ENCODE peak calls at places on chromosomes 13 and 19, in ten cellular contexts. D is GM23338, M is BE2C, R is omental fat pad, A is GM13977, V is heart left ventricle, K is progenitor cell of endocrine pancreas, J is GM12865, L is left ventricle myocardium inferior, G is PC-9. W is an unnamed sample.

GRCh38 chr19:14450876-14451275 is 17.8 kb downstream of the PKN1 start:
- DNase-seq in D (no peak), M (no peak), R (no peak), A (no peak), V (no peak), K (no peak), J (no peak), L (no peak), G (no peak), W (no peak)

GRCh38 chr13:111943229-111943795 is 123.6 kb upstream of the SOX1 start:
- DNase-seq in D (no peak), M (no peak), R (no peak), A (no peak), V (no peak), K (no peak), J (no peak), L (no peak), G (no peak), W (no peak)

GRCh38 chr13:38970380-38971051 is 20.1 kb downstream of the STOML3 start:
- DNase-seq in D (peak), M (no peak), R (no peak), A (no peak), V (no peak), K (no peak), J (no peak), L (no peak), G (no peak), W (no peak)

GRCh38 chr13:29688193-29688592 is 92.7 kb upstream of the SLC7A1 start:
- DNase-seq in D (no peak), M (no peak), R (no peak), A (no peak), V (no peak), K (no peak), J (no peak), L (no peak), G (no peak), W (no peak)

GRCh38 chr19:2042485-2043268 is 8.4 kb downstream of the MKNK2 start:
- DNase-seq in D (peak), M (no peak), R (no peak), A (no peak), V (no peak), K (no peak), J (peak), L (no peak), G (no peak), W (no peak)

GRCh38 chr13:68535329-68535728 is 1305.2 kb upstream of the PCDH9 start:
- DNase-seq in D (no peak), M (no peak), R (no peak), A (no peak), V (no peak), K (no peak), J (no peak), L (no peak), G (no peak), W (no peak)

GRCh38 chr19:10694706-10695105 is 6.5 kb upstream of the QTRT1 start:
- DNase-seq in D (no peak), M (no peak), R (no peak), A (no peak), V (no peak), K (no peak), J (no peak), L (no peak), G (no peak), W (no peak)

GRCh38 chr19:11010041-11010440 is 49.2 kb downstream of the SMARCA4 start:
- DNase-seq in D (no peak), M (no peak), R (no peak), A (no peak), V (no peak), K (no peak), J (no peak), L (no peak), G (no peak), W (no peak)

GRCh38 chr13:76976488-76976887 is 15.4 kb upstream of the CLN5 start:
- DNase-seq in D (no peak), M (no peak), R (no peak), A (no peak), V (no peak), K (no peak), J (no peak), L (no peak), G (peak), W (no peak)

GRCh38 chr19:45187421-45188100 is 9.0 kb downstream of the BLOC1S3 start:
- DNase-seq in D (peak), M (no peak), R (no peak), A (peak), V (no peak), K (no peak), J (peak), L (no peak), G (peak), W (no peak)

GRCh38 chr13:108475181-108475580 is 154.2 kb upstream of the MYO16 start:
- DNase-seq in D (no peak), M (no peak), R (no peak), A (no peak), V (no peak), K (no peak), J (no peak), L (no peak), G (no peak), W (no peak)

DNA sequence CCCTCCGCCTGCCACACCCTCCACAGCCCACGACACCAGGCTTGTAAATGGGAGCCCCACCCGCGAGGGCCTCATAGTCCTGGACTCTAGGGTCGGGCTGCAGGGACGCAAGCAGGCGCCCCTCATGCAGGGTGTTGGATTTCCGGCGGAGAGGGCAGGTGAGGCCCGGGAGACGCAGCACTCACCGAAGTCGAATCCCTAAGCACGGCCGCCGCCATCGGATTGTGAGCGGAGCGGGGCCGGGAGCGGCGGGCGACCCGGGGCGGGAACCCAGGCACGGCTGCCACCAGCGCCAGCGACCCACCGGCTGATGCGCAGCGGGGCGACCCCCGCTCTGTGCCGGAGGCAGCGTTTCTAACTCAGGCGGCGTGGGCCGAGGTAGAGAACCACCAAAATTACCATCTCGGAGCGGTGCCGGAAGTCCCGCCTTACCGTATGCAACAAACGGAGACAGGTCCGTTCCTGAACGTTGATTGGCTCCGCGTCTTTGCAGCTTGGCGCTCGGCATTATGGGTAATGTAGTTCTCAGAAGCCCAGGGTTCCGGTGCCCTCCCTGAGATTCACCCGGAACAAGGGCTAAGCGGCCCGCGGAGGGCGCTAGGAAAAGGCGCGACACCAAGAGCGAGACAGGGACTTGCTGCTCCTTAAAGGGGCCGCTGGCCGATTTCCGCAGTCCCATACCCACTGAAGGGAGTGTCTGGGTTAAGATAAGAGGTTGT is at the start of gene ZNF416:
- DNase-seq in D (peak), M (peak), R (peak), A (peak), V (peak), K (peak), J (peak), L (peak), G (peak), W (peak)
- TF ChIP-seq CTCF in D (no peak), M (peak), R (no peak), A (peak), V (peak), K (peak), J (peak), L (peak), G (no peak), W (no peak)

DNA sequence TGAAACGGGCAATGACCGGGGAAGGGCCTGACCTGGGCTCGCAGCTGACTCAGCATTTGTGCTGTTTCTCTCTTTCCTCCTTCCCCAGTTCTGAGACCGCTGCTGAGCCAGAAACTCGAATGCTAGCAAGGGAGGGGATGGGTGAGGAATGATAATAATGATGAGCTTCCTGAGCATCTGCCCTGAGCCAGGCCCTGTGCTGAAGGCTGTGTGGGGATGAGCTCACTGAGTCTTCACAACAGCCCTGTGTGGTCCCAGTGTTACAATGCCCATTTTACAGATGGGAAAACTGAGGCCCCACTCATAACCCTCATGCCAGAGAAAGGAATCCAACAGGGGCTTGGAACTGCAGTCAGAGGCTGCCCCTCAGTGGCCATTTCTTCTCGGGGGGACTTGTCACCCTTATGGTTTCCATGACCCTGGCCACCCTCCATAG is 8.1 kb downstream of the SULT2B1 start:
- DNase-seq in D (peak), M (no peak), R (no peak), A (no peak), V (no peak), K (no peak), J (peak), L (no peak), G (no peak), W (no peak)
- TF ChIP-seq CTCF in D (peak), M (peak), R (no peak), A (no peak), V (no peak), K (no peak), J (no peak), L (no peak), G (no peak), W (no peak)

GRCh38 chr19:19547674-19548345 is 9.7 kb downstream of the CILP2 start:
- DNase-seq in D (no peak), M (no peak), R (no peak), A (no peak), V (no peak), K (no peak), J (no peak), L (peak), G (no peak), W (no peak)
- TF ChIP-seq CTCF in D (no peak), M (no peak), R (no peak), A (no peak), V (no peak), K (no peak), J (no peak), L (no peak), G (no peak), W (no peak)

GRCh38 chr13:30805132-30805537 is 69.8 kb downstream of the ALOX5AP start:
- DNase-seq in D (no peak), M (no peak), R (no peak), A (no peak), V (no peak), K (no peak), J (no peak), L (no peak), G (no peak), W (no peak)

GRCh38 chr13:30803791-30804190 is 68.4 kb downstream of the ALOX5AP start:
- DNase-seq in D (no peak), M (no peak), R (no peak), A (no peak), V (no peak), K (no peak), J (no peak), L (no peak), G (no peak), W (no peak)

GRCh38 chr13:30805603-30806011 is 70.3 kb downstream of the ALOX5AP start:
- DNase-seq in D (peak), M (peak), R (no peak), A (no peak), V (no peak), K (no peak), J (no peak), L (no peak), G (no peak), W (no peak)

GRCh38 chr13:30802953-30803478 is 67.7 kb downstream of the ALOX5AP start:
- DNase-seq in D (peak), M (peak), R (peak), A (peak), V (peak), K (peak), J (peak), L (peak), G (peak), W (peak)

GRCh38 chr13:30804474-30804873 is 69.1 kb downstream of the ALOX5AP start:
- DNase-seq in D (peak), M (peak), R (no peak), A (no peak), V (no peak), K (no peak), J (no peak), L (no peak), G (no peak), W (peak)
- TF ChIP-seq CTCF in D (no peak), M (peak), R (no peak), A (no peak), V (no peak), K (no peak), J (no peak), L (peak), G (peak), W (peak)

GRCh38 chr13:103328899-103329298 is 262.7 kb upstream of the SLC10A2 start:
- DNase-seq in D (no peak), M (no peak), R (no peak), A (no peak), V (no peak), K (no peak), J (no peak), L (no peak), G (no peak), W (no peak)
- TF ChIP-seq CTCF in D (no peak), M (no peak), R (no peak), A (no peak), V (no peak), K (no peak), J (no peak), L (no peak), G (no peak), W (no peak)

GRCh38 chr19:29596885-29597525 is 9.1 kb upstream of the POP4 start:
- DNase-seq in D (peak), M (no peak), R (no peak), A (no peak), V (no peak), K (no peak), J (no peak), L (no peak), G (no peak), W (peak)
- TF ChIP-seq CTCF in D (peak), M (peak), R (no peak), A (peak), V (no peak), K (peak), J (peak), L (peak), G (peak), W (no peak)

GRCh38 chr19:39935262-39935661 is 828 bp upstream of the FCGBP start:
- DNase-seq in D (no peak), M (no peak), R (no peak), A (no peak), V (no peak), K (no peak), J (no peak), L (no peak), G (no peak), W (no peak)
- TF ChIP-seq CTCF in D (no peak), M (no peak), R (no peak), A (no peak), V (no peak), K (no peak), J (peak), L (no peak), G (no peak), W (no peak)

W was measured in endothelial cell.